ENCODE peak calls at places on chromosome X, in ten cellular contexts. O is RPMI7951, R is stomach, B is ascending aorta, A is mucosa of descending colon, G is kidney tubule cell, C is pancreas, D is putamen, Q is MCF 10A, M is hypothalamus. L is an unnamed sample.

GRCh38 chrX:2395261-2395850 is 105.4 kb downstream of the DHRSX start:
- DNase-seq in B (no peak), O (no peak), G (no peak), D (no peak), C (no peak), M (no peak), Q (no peak), A (no peak), R (no peak), L (no peak)

GRCh38 chrX:73214366-73215094 is at the start of gene NAP1L2:
- DNase-seq in C (peak; percentile 27), B (no peak), G (peak; percentile 76), D (peak; percentile 71), M (peak; percentile 27), R (no peak), O (peak; percentile 37), Q (no peak), A (peak; percentile 46), L (peak; percentile 3)

GRCh38 chrX:72402614-72403013 is 96.9 kb upstream of the CITED1 start:
- DNase-seq in M (no peak), Q (no peak), G (no peak), B (no peak), C (no peak), A (no peak), D (no peak), R (no peak), O (no peak), L (no peak)

GRCh38 chrX:43949669-43950068 is 23.5 kb downstream of the NDP start:
- DNase-seq in B (no peak), G (peak; percentile 47), O (no peak), R (no peak), A (peak; percentile 52), Q (no peak), C (no peak), D (peak; percentile 60), M (peak; percentile 14), L (no peak)

GRCh38 chrX:78092296-78092695 is 11.8 kb upstream of the PGK1 start:
- DNase-seq in B (no peak), M (no peak), O (peak; percentile 71), D (no peak), Q (peak; percentile 57), G (peak; percentile 68), R (no peak), C (no peak), A (no peak), L (no peak)

GRCh38 chrX:131821945-131822622 is 201.0 kb upstream of the STK26 start:
- DNase-seq in R (peak; percentile 78), G (peak; percentile 76), A (peak; percentile 59), B (peak; percentile 33), O (no peak), C (peak; percentile 61), Q (peak; percentile 82), M (peak; percentile 61), D (no peak), L (no peak)

GRCh38 chrX:143635915-143636314 is at the start of gene SLITRK4:
- DNase-seq in B (no peak), Q (no peak), C (peak; percentile 25), O (no peak), G (peak; percentile 44), A (no peak), M (no peak), D (peak; percentile 34), R (no peak), L (no peak)

GRCh38 chrX:131068945-131069719 is 11.0 kb downstream of the ARHGAP36 start:
- DNase-seq in R (no peak), M (peak; percentile 7), Q (peak; percentile 13), G (peak; percentile 10), O (peak; percentile 1), A (no peak), C (peak; percentile 54), D (peak; percentile 7), B (no peak), L (no peak)

GRCh38 chrX:130179170-130179569 is 7.4 kb downstream of the RAB33A start:
- DNase-seq in B (no peak), R (no peak), D (no peak), M (no peak), Q (no peak), G (no peak), C (no peak), O (no peak), A (no peak), L (no peak)

GRCh38 chrX:38513087-38513742 is 48.1 kb upstream of the TSPAN7 start:
- DNase-seq in R (no peak), O (no peak), G (peak; percentile 9), Q (peak; percentile 28), D (no peak), B (no peak), M (no peak), C (no peak), A (no peak), L (no peak)

GRCh38 chrX:45850197-45850774 is 649.6 kb upstream of the DIPK2B start:
- DNase-seq in C (no peak), G (peak; percentile 53), O (peak; percentile 20), B (no peak), R (no peak), D (no peak), Q (peak; percentile 46), A (no peak), M (no peak), L (peak; percentile 36)

GRCh38 chrX:18674417-18674787 is 2.5 kb upstream of the RS1 start:
- DNase-seq in M (no peak), R (peak; percentile 27), B (no peak), Q (no peak), O (no peak), C (peak; percentile 50), A (peak; percentile 58), G (no peak), D (no peak), L (no peak)

GRCh38 chrX:46929439-46930018 is 17.3 kb downstream of the JADE3 start:
- DNase-seq in A (no peak), G (peak; percentile 55), D (no peak), O (peak; percentile 46), M (no peak), Q (peak; percentile 21), C (no peak), R (no peak), B (no peak), L (no peak)

GRCh38 chrX:50812995-50813842 is 775 bp downstream of the SHROOM4 start:
- DNase-seq in M (no peak), R (peak; percentile 27), G (peak; percentile 48), O (peak; percentile 13), B (no peak), Q (peak; percentile 26), D (no peak), C (peak; percentile 44), A (peak; percentile 60), L (peak; percentile 6)

GRCh38 chrX:31609130-31609529 is 537.3 kb upstream of the FTHL17 start:
- DNase-seq in D (no peak), M (no peak), A (no peak), R (no peak), G (peak; percentile 37), B (no peak), O (peak; percentile 73), C (no peak), Q (peak; percentile 88), L (peak; percentile 14)

GRCh38 chrX:49041683-49042529 is 1.3 kb downstream of the TFE3 start:
- DNase-seq in A (no peak), M (no peak), Q (peak; percentile 52), G (peak; percentile 82), C (no peak), D (no peak), O (peak; percentile 75), B (no peak), R (no peak), L (peak; percentile 58)

GRCh38 chrX:115367455-115367854 is 77.9 kb downstream of the LUZP4 start:
- DNase-seq in B (no peak), C (no peak), Q (peak; percentile 17), M (no peak), G (peak; percentile 52), O (peak; percentile 49), A (no peak), R (no peak), D (peak; percentile 26), L (no peak)

GRCh38 chrX:130091976-130092522 is 18.2 kb downstream of the ELF4 start:
- DNase-seq in Q (no peak), D (no peak), R (peak; percentile 63), G (no peak), C (no peak), O (no peak), A (peak; percentile 93), M (no peak), B (no peak), L (peak; percentile 90)

GRCh38 chrX:107450823-107451509 is 1.5 kb downstream of the FRMPD3 start:
- DNase-seq in B (no peak), Q (no peak), C (no peak), R (no peak), G (peak; percentile 20), O (no peak), D (no peak), M (peak; percentile 6), A (no peak), L (peak; percentile 9)

GRCh38 chrX:130030826-130031225 is 48.4 kb downstream of the BCORL1 start:
- DNase-seq in B (no peak), C (no peak), R (no peak), M (peak; percentile 5), Q (no peak), O (no peak), A (no peak), D (peak; percentile 7), G (no peak), L (no peak)

GRCh38 chrX:41145920-41146608 is 60.8 kb downstream of the USP9X start:
- DNase-seq in D (no peak), G (peak; percentile 66), M (no peak), O (peak; percentile 86), C (no peak), B (no peak), R (no peak), Q (peak; percentile 93), A (no peak), L (peak; percentile 27)

GRCh38 chrX:30690330-30690729 is 37.1 kb downstream of the GK start:
- DNase-seq in C (no peak), Q (no peak), O (no peak), R (no peak), G (no peak), A (no peak), B (no peak), D (no peak), M (no peak), L (no peak)

GRCh38 chrX:148049441-148049840 is 68.3 kb downstream of the FMR1NB start:
- DNase-seq in C (no peak), A (no peak), R (no peak), B (no peak), O (peak; percentile 21), Q (peak; percentile 38), M (no peak), D (no peak), G (peak; percentile 46), L (peak; percentile 53)

GRCh38 chrX:68084765-68085164 is 348.5 kb downstream of the OPHN1 start:
- DNase-seq in B (no peak), M (no peak), G (no peak), R (no peak), A (no peak), D (no peak), C (no peak), Q (peak; percentile 27), O (peak; percentile 34), L (peak; percentile 37)

GRCh38 chrX:73398185-73398914 is 48.5 kb upstream of the CDX4 start:
- DNase-seq in Q (no peak), O (no peak), A (no peak), B (no peak), D (no peak), G (no peak), R (no peak), C (no peak), M (no peak), L (no peak)

GRCh38 chrX:70301716-70302115 is 11.8 kb downstream of the KIF4A start:
- DNase-seq in R (no peak), M (no peak), D (no peak), A (no peak), C (no peak), G (peak; percentile 37), B (no peak), Q (no peak), O (peak; percentile 40), L (no peak)

GRCh38 chrX:136046295-136046894 is 61.2 kb downstream of the SLC9A6 start:
- DNase-seq in D (no peak), O (no peak), C (no peak), Q (no peak), M (no peak), B (no peak), G (no peak), A (no peak), R (no peak), L (no peak)

GRCh38 chrX:153454901-153455550 is 9.2 kb upstream of the TREX2 start:
- DNase-seq in D (no peak), R (no peak), A (no peak), O (no peak), C (no peak), Q (no peak), B (no peak), M (no peak), G (no peak), L (no peak)

L was measured in NB4.